ENCODE peak calls at places on chromosomes 16 and 17, in six cellular contexts. H, X, L, N, C and B are unnamed samples.

GRCh38 chr17:79952265-79952877 is 83.3 kb downstream of the TBC1D16 start:
- DNase-seq in X (no peak), C (no peak), N (no peak), L (no peak), H (no peak), B (no peak)

GRCh38 chr17:75515229-75515522 is 161 bp downstream of the CASKIN2 start:
- DNase-seq in N (no peak), L (no peak), C (no peak), X (no peak), H (no peak), B (no peak)

GRCh38 chr16:74736531-74737157 is 36.0 kb upstream of the MLKL start:
- DNase-seq in X (no peak), C (no peak), L (no peak), H (peak), N (no peak), B (no peak)

GRCh38 chr17:16352303-16352837 is 899 bp downstream of the CENPV start:
- DNase-seq in C (no peak), N (peak), X (peak), L (peak), H (peak), B (peak)

GRCh38 chr17:15885770-15886169 is 59.2 kb upstream of the ADORA2B start:
- DNase-seq in C (no peak), H (no peak), N (peak), X (no peak), L (no peak), B (no peak)

GRCh38 chr17:66994943-66995535 is 30.5 kb downstream of the CACNG4 start:
- DNase-seq in H (no peak), N (no peak), C (no peak), L (no peak), X (no peak), B (no peak)

GRCh38 chr17:13962716-13963115 is 106.6 kb upstream of the COX10 start:
- DNase-seq in N (no peak), C (no peak), H (no peak), L (no peak), X (no peak), B (no peak)

GRCh38 chr17:59668816-59669215 is 38.4 kb downstream of the PTRH2 start:
- DNase-seq in L (no peak), N (peak), X (no peak), H (peak), C (no peak), B (peak)

GRCh38 chr16:77723108-77723514 is 797 bp downstream of the NUDT7 start:
- DNase-seq in X (peak), H (peak), C (no peak), N (peak), L (no peak), B (peak)

GRCh38 chr16:66254751-66255150 is 111.7 kb upstream of the CDH5 start:
- DNase-seq in H (peak), N (peak), C (no peak), L (no peak), X (no peak), B (peak)

GRCh38 chr17:3983945-3984484 is 19.8 kb upstream of the ATP2A3 start:
- DNase-seq in C (no peak), X (no peak), H (peak), N (peak), L (no peak), B (peak)

GRCh38 chr16:80947708-80948615 is 58.7 kb downstream of the CMC2 start:
- DNase-seq in X (no peak), L (no peak), N (no peak), C (no peak), H (no peak), B (no peak)

GRCh38 chr16:81797443-81797842 is 18.4 kb downstream of the PLCG2 start:
- DNase-seq in L (no peak), N (no peak), X (no peak), C (no peak), H (no peak), B (no peak)

GRCh38 chr16:46972429-46972970 is 974 bp downstream of the DNAJA2 start:
- DNase-seq in X (no peak), N (peak), H (peak), L (no peak), C (no peak), B (peak)

GRCh38 chr17:38628441-38628840 is 22.7 kb upstream of the SRCIN1 start:
- DNase-seq in H (peak), C (no peak), N (no peak), X (no peak), L (no peak), B (peak)

GRCh38 chr17:53472586-53472985 is 350.1 kb upstream of the KIF2B start:
- DNase-seq in C (no peak), L (no peak), N (peak), X (no peak), H (no peak), B (no peak)

GRCh38 chr17:82960419-82961271 is 118.8 kb upstream of the METRNL start:
- DNase-seq in L (no peak), C (no peak), N (no peak), X (no peak), H (no peak), B (no peak)

GRCh38 chr16:2791174-2791573 is 3.8 kb upstream of the PRSS33 start:
- DNase-seq in L (no peak), N (no peak), C (no peak), X (no peak), H (no peak), B (no peak)

GRCh38 chr17:32187276-32187675 is 45.0 kb downstream of the RHOT1 start:
- DNase-seq in H (peak), X (no peak), N (peak), L (no peak), C (no peak), B (peak)

GRCh38 chr16:31077024-31077423 is 2.8 kb downstream of the ZNF646 start:
- DNase-seq in X (no peak), N (no peak), L (no peak), H (no peak), C (no peak), B (no peak)

GRCh38 chr17:78315355-78316114 is 44.3 kb downstream of the SOCS3 start:
- DNase-seq in L (no peak), N (peak), X (no peak), H (peak), C (peak), B (peak)

GRCh38 chr17:82303944-82304808 is 13.2 kb downstream of the CD7 start:
- DNase-seq in L (no peak), N (no peak), H (no peak), X (no peak), C (no peak), B (no peak)

GRCh38 chr16:11877374-11877773 is 26.0 kb upstream of the RSL1D1 start:
- DNase-seq in N (peak), X (no peak), L (no peak), C (no peak), H (peak), B (peak)
- TF ChIP-seq CTCF in N (no peak), X (no peak), L (no peak), C (no peak), H (no peak), B (no peak)

DNA sequence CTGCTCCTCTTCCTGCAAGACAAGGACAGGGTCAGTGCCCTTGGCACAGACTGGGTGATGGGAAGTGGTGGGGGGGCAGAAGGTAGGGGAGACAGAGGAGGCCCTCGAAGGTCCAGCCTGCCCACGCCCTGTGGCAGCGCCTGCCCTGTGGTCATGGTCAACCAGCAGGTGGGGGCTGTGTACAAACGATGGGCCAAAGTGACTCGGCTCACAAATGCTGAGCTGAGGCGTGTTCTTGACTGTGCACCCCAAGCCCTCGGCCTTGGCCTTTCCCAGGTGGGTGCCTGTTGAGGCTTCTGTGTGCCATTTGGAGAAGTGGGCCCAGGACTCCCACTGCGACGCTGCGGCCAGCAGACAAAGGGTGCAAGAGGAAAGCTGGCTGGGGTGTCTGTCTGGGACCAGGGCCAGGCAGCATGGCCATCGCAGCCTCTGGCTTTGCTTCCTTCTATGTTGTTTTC is 22.6 kb downstream of the MXRA7 start:
- DNase-seq in N (peak), X (no peak), H (no peak), C (no peak), L (no peak), B (no peak)
- TF ChIP-seq CTCF in N (no peak), X (no peak), H (no peak), C (no peak), L (no peak), B (no peak)

DNA sequence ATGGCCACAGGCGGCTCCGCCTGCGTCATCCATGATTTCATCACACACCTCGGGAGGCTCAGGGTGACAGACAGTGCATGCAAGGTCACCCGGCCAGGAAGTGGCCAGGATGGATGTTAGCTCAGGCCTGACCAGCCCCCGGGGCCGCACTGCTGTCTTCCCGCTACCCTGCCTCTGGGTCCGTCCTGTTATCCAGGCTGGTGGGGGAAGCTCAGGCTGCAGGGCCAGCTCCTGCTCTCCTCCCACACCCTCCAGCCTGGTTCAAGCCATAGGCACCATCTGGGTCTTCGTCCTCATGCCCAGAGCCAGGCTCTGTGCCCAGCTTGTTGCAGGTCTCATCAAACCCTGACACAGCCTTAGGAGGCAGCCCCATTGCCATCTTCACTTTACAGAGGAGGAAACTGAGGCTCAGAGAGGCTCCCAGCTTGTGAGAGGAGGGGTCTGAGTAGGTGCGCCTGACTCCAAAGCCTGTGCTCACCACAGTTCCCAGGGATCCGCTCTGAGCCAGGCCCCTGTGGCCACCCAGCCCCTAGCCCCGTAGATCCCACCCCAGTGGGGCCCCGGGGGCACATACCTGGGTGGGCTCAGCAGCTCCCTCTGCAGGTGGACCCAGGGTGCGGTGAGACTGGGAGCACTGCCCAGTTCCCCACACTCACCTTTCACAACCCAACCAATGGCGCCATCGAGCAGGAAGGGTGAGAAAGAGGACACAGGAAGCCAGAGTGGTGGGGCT is 414 bp upstream of the ADGRG3 start:
- DNase-seq in X (no peak), L (no peak), C (peak), H (peak), N (no peak), B (peak)
- TF ChIP-seq CTCF in X (no peak), L (no peak), C (no peak), H (no peak), N (no peak), B (peak)

GRCh38 chr17:56499799-56500388 is 93.6 kb upstream of the NOG start:
- DNase-seq in C (no peak), L (no peak), H (peak), N (peak), X (peak), B (peak)
- TF ChIP-seq CTCF in C (no peak), L (peak), H (peak), N (peak), X (peak), B (peak)

DNA sequence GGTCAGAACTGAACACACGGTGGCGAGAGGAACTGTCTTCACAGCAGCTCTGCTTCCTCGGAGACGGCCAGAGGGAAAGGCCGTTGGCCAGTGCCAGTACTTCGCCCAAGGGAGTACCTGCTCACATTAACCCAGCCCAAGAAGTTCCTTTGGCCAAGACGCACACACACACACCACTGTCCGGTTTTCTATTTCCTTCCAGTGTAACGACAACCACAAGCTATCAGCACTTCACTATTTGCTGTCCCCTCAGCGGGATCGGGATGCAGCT is 735 bp upstream of the GGNBP2 start:
- DNase-seq in H (peak), L (peak), X (no peak), C (no peak), N (peak), B (no peak)
- TF ChIP-seq CTCF in H (peak), L (no peak), X (no peak), C (no peak), N (peak), B (peak)

GRCh38 chr17:68383443-68384321 is 73.6 kb downstream of the WIPI1 start:
- DNase-seq in H (peak), X (no peak), C (no peak), L (no peak), N (peak), B (peak)

GRCh38 chr17:68387485-68387884 is 69.8 kb downstream of the WIPI1 start:
- DNase-seq in N (no peak), L (no peak), C (no peak), X (no peak), H (no peak), B (no peak)

GRCh38 chr17:68384941-68385340 is 72.4 kb downstream of the WIPI1 start:
- DNase-seq in X (no peak), L (no peak), C (no peak), N (no peak), H (no peak), B (peak)

GRCh38 chr17:68383120-68383442 is 74.2 kb downstream of the WIPI1 start:
- DNase-seq in N (no peak), H (no peak), L (no peak), X (no peak), C (no peak), B (no peak)

DNA sequence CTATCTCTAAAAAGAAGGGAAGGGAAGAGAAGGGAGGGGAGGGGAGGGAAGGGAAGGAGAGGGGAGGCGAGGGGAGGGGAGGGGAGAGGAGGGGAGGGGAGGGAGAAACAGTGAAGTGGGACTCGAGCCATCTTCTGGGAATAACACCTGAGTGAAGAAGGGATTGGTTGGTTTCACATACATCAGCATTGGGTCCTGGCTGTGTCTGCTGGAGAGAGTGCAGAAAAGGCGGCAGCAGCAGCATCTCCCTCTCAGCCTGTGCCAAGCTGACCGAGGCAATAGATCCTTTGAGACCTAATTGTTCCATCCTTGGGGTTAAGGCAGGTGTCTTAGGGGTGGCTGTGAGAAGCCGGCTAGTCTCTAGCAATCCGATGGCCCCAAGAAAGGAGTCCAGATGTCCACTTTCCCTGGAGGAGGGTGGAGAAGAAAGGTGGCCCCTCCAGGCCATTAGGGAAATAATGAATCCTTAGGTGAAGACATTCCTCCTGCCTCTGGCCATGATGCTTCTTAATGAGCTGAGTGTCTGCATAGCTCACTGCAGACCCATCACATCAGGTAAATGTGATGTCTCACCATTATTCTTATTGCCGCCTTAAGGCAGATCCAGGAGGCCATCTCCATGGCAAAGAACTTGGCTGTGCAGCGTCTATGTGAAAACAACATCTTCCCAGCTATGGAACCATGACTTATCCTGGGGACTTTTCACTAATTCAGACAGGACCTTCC is 71.6 kb downstream of the WIPI1 start:
- DNase-seq in X (no peak), H (no peak), L (no peak), C (no peak), N (no peak), B (no peak)
- TF ChIP-seq CTCF in X (no peak), H (no peak), L (no peak), C (no peak), N (no peak), B (no peak)

GRCh38 chr16:86224126-86224525 is 286.2 kb upstream of the FOXF1 start:
- DNase-seq in X (no peak), N (no peak), H (no peak), L (no peak), C (no peak), B (no peak)
- TF ChIP-seq CTCF in X (no peak), N (peak), H (no peak), L (no peak), C (no peak), B (no peak)

GRCh38 chr17:48384164-48384563 is 45.9 kb downstream of the SKAP1 start:
- DNase-seq in X (no peak), L (no peak), H (no peak), C (no peak), N (no peak), B (no peak)
- TF ChIP-seq CTCF in X (no peak), L (no peak), H (no peak), C (no peak), N (no peak), B (no peak)

DNA sequence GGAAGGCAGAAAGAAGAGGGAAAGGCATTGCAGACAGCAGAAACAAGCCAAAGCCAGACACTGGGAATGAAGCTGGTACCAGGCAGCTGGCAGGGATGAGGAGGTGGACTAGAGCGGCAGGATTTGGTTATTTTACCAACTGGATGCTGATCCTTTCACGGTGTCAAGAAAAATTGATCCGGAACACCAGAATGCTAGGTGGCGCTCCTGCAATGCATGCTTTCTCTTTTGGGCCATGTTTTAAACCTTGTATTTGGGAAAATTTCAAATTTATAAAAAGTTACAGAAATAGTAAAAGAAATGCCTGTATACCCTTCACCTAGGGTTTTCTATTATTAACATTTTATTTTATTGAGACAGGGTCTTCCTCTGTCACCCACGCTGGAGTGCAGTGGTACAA is 224.7 kb downstream of the SOX9 start:
- DNase-seq in H (no peak), X (no peak), L (no peak), C (no peak), N (no peak), B (no peak)
- TF ChIP-seq CTCF in H (peak), X (no peak), L (no peak), C (no peak), N (no peak), B (peak)